ENCODE peak calls at places on chromosomes 16 and 17, in six cellular contexts. D, R, N, H, B and G are unnamed samples.

GRCh38 chr17:30095507-30096244 is 20.9 kb upstream of the NSRP1 start:
- DNase-seq in R (no peak), B (peak; percentile 3), D (no peak), H (no peak), N (peak; percentile 52), G (no peak)

GRCh38 chr16:80654094-80654862 is 113.5 kb downstream of the DYNLRB2 start:
- DNase-seq in N (no peak), H (no peak), D (no peak), R (no peak), B (no peak), G (no peak)

GRCh38 chr16:50599494-50599893 is 51.3 kb downstream of the NKD1 start:
- DNase-seq in B (no peak), D (no peak), R (no peak), N (no peak), H (no peak), G (no peak)

GRCh38 chr17:48541574-48542113 is 3.3 kb downstream of the HOXB2 start:
- DNase-seq in R (peak; percentile 16), N (no peak), D (no peak), H (no peak), B (no peak), G (peak; percentile 36)

GRCh38 chr17:78962345-78962983 is 17.3 kb downstream of the LGALS3BP start:
- DNase-seq in R (no peak), D (no peak), H (no peak), B (no peak), N (no peak), G (peak; percentile 59)

GRCh38 chr17:76446449-76447231 is 6.3 kb downstream of the UBE2O start:
- DNase-seq in R (no peak), D (no peak), B (no peak), N (no peak), H (no peak), G (no peak)

GRCh38 chr17:64357191-64357981 is 33.3 kb downstream of the PECAM1 start:
- DNase-seq in D (no peak), N (no peak), R (no peak), B (peak; percentile 72), H (no peak), G (no peak)

GRCh38 chr17:50837980-50838954 is 2.9 kb downstream of the WFIKKN2 start:
- DNase-seq in R (no peak), D (no peak), B (no peak), N (no peak), H (no peak), G (no peak)

GRCh38 chr16:25092489-25092888 is 19.1 kb upstream of the LCMT1 start:
- DNase-seq in R (no peak), B (no peak), D (peak; percentile 50), N (no peak), H (no peak), G (no peak)

GRCh38 chr16:1216296-1216619 is 8.8 kb downstream of the TPSG1 start:
- DNase-seq in H (no peak), R (no peak), B (no peak), D (no peak), N (no peak), G (no peak)

GRCh38 chr17:21379080-21379711 is 3.0 kb downstream of the KCNJ12 start:
- DNase-seq in R (no peak), N (no peak), D (no peak), B (peak; percentile 77), H (no peak), G (no peak)

GRCh38 chr17:72802726-72803125 is 289.8 kb downstream of the SLC39A11 start:
- DNase-seq in R (no peak), N (no peak), D (no peak), B (no peak), H (no peak), G (no peak)

GRCh38 chr17:27259356-27259755 is 34.6 kb upstream of the WSB1 start:
- DNase-seq in H (no peak), N (no peak), B (no peak), R (no peak), D (no peak), G (no peak)

GRCh38 chr17:68195667-68196393 is 52.0 kb upstream of the AMZ2 start:
- DNase-seq in R (no peak), B (peak; percentile 4), N (peak; percentile 51), D (peak; percentile 46), H (no peak), G (no peak)